ENCODE peak calls at places on chromosomes 16 and 17, in five cellular contexts. V is progenitor cell of endocrine pancreas, G is NB4, N is AG04449, C is AG10803. P is an unnamed sample.

GRCh38 chr17:64787255-64787920 is 125.3 kb upstream of the SMURF2 start:
- DNase-seq in G (no peak), N (no peak), C (no peak), V (no peak), P (no peak)

GRCh38 chr17:49512296-49513043 is 17.4 kb downstream of the NGFR start:
- DNase-seq in C (no peak), G (no peak), N (no peak), V (no peak), P (no peak)

GRCh38 chr17:74768069-74768762 is 7.9 kb downstream of the NAT9 start:
- DNase-seq in G (peak), N (no peak), C (peak), V (no peak), P (no peak)

GRCh38 chr16:4882261-4882632 is 35.0 kb downstream of the UBN1 start:
- DNase-seq in G (no peak), V (no peak), C (peak), N (no peak), P (no peak)

GRCh38 chr17:77208217-77208808 is 67.5 kb downstream of the SEC14L1 start:
- DNase-seq in G (no peak), C (peak), V (no peak), N (no peak), P (no peak)

GRCh38 chr16:86668136-86668535 is 89.8 kb downstream of the FOXL1 start:
- DNase-seq in N (no peak), G (peak), V (no peak), C (peak), P (no peak)

GRCh38 chr17:73155410-73156165 is 9.2 kb upstream of the SSTR2 start:
- DNase-seq in C (no peak), V (no peak), N (no peak), G (peak), P (no peak)

GRCh38 chr17:70276931-70277330 is 107.6 kb downstream of the KCNJ2 start:
- DNase-seq in N (no peak), C (no peak), G (no peak), V (no peak), P (no peak)

GRCh38 chr17:71023631-71024030 is 854.3 kb downstream of the KCNJ2 start:
- DNase-seq in G (no peak), C (peak), V (no peak), N (no peak), P (no peak)

GRCh38 chr17:44216173-44216572 is 3.3 kb downstream of the UBTF start:
- DNase-seq in N (no peak), V (no peak), G (peak), C (no peak), P (peak)

GRCh38 chr16:12519986-12520385 is 283.7 kb downstream of the CPPED1 start:
- DNase-seq in V (no peak), C (no peak), G (no peak), N (no peak), P (no peak)

GRCh38 chr16:66617728-66618127 is 13.2 kb downstream of the CMTM3 start:
- DNase-seq in C (no peak), G (no peak), V (no peak), N (no peak), P (no peak)

GRCh38 chr16:48556913-48557351 is 53.0 kb downstream of the N4BP1 start:
- DNase-seq in G (peak), V (no peak), N (peak), C (peak), P (no peak)

GRCh38 chr17:8004899-8005298 is 2.5 kb downstream of the GUCY2D start:
- DNase-seq in N (no peak), C (peak), V (no peak), G (no peak), P (no peak)

GRCh38 chr17:76254275-76254674 is 10.9 kb upstream of the UBALD2 start:
- DNase-seq in N (no peak), C (no peak), G (no peak), V (no peak), P (no peak)

GRCh38 chr16:2827481-2827790 is 2.7 kb upstream of the ZG16B start:
- DNase-seq in G (no peak), C (no peak), V (no peak), N (no peak), P (no peak)
- TF ChIP-seq CTCF in G (no peak), C (no peak), V (no peak), N (no peak), P (no peak)

GRCh38 chr16:78505544-78506371 is 406.3 kb downstream of the WWOX start:
- DNase-seq in G (no peak), N (no peak), C (peak), V (no peak), P (no peak)
- TF ChIP-seq CTCF in G (no peak), N (no peak), C (peak), V (no peak), P (no peak)

DNA sequence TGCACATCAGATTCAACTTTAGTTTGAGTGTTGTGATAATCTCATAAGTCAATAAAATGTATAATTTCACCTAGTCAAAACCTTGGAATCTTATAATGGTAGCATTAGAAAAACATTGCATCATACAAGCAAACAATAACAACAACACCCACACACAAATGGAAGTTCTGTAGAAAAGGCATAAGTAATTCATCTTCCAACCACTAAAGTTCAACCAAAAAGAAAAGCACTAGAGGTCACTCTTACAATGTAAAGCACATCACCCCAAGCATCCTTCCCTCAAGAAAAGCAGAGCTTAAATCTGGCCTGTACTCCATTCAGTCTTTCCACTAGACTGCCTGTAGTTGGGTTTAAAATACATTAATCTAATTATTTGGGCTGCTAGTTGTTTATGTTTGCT is 1.8 kb downstream of the CNTNAP4 start:
- DNase-seq in C (no peak), N (no peak), V (no peak), G (peak), P (no peak)
- TF ChIP-seq CTCF in C (no peak), N (no peak), V (peak), G (no peak), P (no peak)

DNA sequence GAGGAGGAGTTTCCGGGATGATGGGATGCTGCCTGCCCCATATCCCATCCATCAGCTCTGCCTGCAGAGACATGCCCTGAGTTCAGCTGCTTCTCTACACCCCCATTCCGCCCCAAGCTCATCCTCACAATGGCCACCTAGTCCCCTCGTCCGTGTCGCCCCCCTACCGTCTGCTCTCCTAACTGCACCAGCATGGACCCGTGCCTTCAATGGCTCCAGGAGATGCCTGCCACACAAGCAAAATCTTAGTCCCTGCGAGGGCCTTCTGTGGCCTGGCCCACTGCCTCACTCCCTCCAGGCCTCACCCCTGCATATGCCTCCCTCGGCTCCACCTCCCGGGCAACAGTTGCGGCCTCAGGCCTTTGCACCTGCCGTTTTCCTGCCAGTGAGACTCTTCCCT is 1.8 kb upstream of the TELO2 start:
- DNase-seq in N (no peak), C (no peak), V (no peak), G (peak), P (no peak)
- TF ChIP-seq CTCF in N (no peak), C (no peak), V (no peak), G (peak), P (no peak)